ENCODE peak calls at places on chromosomes 5 and 9, in six cellular contexts. K, J, F, X, Q and H are unnamed samples.

GRCh38 chr5:55226934-55227737 is at the start of gene MCIDAS:
- DNase-seq in Q (peak), J (no peak), K (peak), X (peak), F (no peak), H (no peak)

GRCh38 chr5:180120221-180121101 is 48.9 kb upstream of the RNF130 start:
- DNase-seq in Q (no peak), F (no peak), J (peak), X (no peak), K (no peak), H (peak)

GRCh38 chr9:108536836-108537601 is 318.8 kb downstream of the ACTL7B start:
- DNase-seq in Q (no peak), X (peak), J (no peak), F (no peak), K (no peak), H (no peak)

GRCh38 chr9:76905984-76906861 is at the start of gene PRUNE2:
- DNase-seq in J (peak), X (peak), K (peak), F (no peak), Q (peak), H (peak)

GRCh38 chr5:119291877-119292276 is 63.9 kb upstream of the TNFAIP8 start:
- DNase-seq in K (no peak), Q (no peak), X (no peak), J (no peak), F (no peak), H (no peak)

GRCh38 chr5:151195622-151196021 is 28.3 kb downstream of the CCDC69 start:
- DNase-seq in K (no peak), Q (no peak), F (no peak), X (no peak), J (no peak), H (no peak)

GRCh38 chr9:99725852-99726251 is 95.8 kb upstream of the NR4A3 start:
- DNase-seq in F (no peak), X (no peak), Q (no peak), K (no peak), J (no peak), H (no peak)

GRCh38 chr5:23208959-23209431 is 298.4 kb upstream of the PRDM9 start:
- DNase-seq in X (peak), Q (peak), J (no peak), F (no peak), K (no peak), H (no peak)

GRCh38 chr5:34831328-34831727 is 7.6 kb upstream of the TTC23L start:
- DNase-seq in X (no peak), Q (no peak), K (no peak), F (no peak), J (no peak), H (no peak)